ENCODE peak calls at places on chromosomes 6 and 20, in ten cellular contexts. Q, B, N, S, C, E, M, G, U and P are unnamed samples. For H3K4me1, the result is how much of the 10 kb centered on the place peaks cover.

GRCh38 chr20:33769032-33769431 is 37.2 kb downstream of the ZNF341 start:
- DNase-seq in Q (no peak), B (no peak), N (no peak), S (no peak), C (no peak), E (no peak), M (no peak), G (no peak), U (no peak), P (no peak)

GRCh38 chr6:91781946-91782345 is 1195.1 kb upstream of the MAP3K7 start:
- DNase-seq in Q (peak), B (no peak), N (no peak), S (no peak), C (no peak), E (no peak), M (no peak), G (no peak), U (no peak), P (peak)

GRCh38 chr20:24507182-24507853 is 37.9 kb downstream of the SYNDIG1 start:
- DNase-seq in Q (no peak), B (no peak), N (no peak), S (no peak), C (no peak), E (no peak), M (no peak), G (no peak), U (no peak), P (no peak)

GRCh38 chr6:57147955-57148858 is 23.9 kb upstream of the BAG2 start:
- DNase-seq in Q (no peak), B (no peak), N (no peak), S (no peak), C (no peak), E (no peak), M (no peak), G (no peak), U (no peak), P (no peak)

GRCh38 chr20:52746190-52746589 is 226.0 kb upstream of the TSHZ2 start:
- DNase-seq in Q (no peak), B (no peak), N (no peak), S (no peak), C (no peak), E (no peak), M (peak), G (no peak), U (no peak), P (no peak)

GRCh38 chr20:3865887-3866407 is 19.3 kb downstream of the MAVS start:
- DNase-seq in Q (no peak), B (no peak), N (no peak), S (no peak), C (no peak), E (no peak), M (no peak), G (no peak), U (no peak), P (no peak)

GRCh38 chr6:136736281-136736960 is 55.9 kb downstream of the MAP3K5 start:
- DNase-seq in Q (no peak), B (no peak), N (no peak), S (no peak), C (no peak), E (no peak), M (no peak), G (no peak), U (no peak), P (no peak)

GRCh38 chr6:156563710-156564109 is 213.5 kb upstream of the ARID1B start:
- DNase-seq in Q (no peak), B (no peak), N (no peak), S (no peak), C (no peak), E (no peak), M (no peak), G (no peak), U (no peak), P (no peak)

GRCh38 chr6:21437583-21437982 is 156.0 kb upstream of the SOX4 start:
- DNase-seq in Q (no peak), B (no peak), N (no peak), S (no peak), C (no peak), E (no peak), M (no peak), G (no peak), U (no peak), P (no peak)

DNA sequence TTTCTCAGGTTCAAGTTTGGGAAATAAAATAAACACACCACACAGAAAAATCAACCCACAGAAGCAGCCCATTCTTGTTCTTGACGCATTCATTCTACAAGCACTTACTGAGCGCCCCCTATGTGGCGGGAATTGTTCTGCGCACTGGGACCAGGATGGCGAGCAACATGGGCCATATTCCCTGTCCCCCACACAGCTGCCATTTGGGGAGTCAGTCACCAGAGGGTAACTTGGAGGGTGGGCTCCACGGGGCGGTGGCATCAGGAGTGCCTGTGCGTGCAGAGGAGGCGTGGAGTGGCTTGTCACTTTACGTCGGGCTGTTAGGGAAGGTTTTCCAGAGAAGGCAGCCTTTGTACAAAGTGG is 185.0 kb upstream of the PDE10A start:
- DNase-seq in Q (no peak), B (no peak), N (no peak), S (no peak), C (no peak), E (no peak), M (no peak), G (no peak), U (no peak), P (no peak)
- TF ChIP-seq POLR2A in Q (no peak), B (no peak), N (no peak), S (no peak), C (no peak), E (no peak), M (no peak), G (no peak), U (no peak), P (no peak)

GRCh38 chr20:62928246-62928939 is 2.1 kb upstream of the DIDO1 start:
- DNase-seq in Q (no peak), B (no peak), N (peak), S (no peak), C (no peak), E (no peak), M (no peak), G (no peak), U (no peak), P (no peak)
- H3K4me1 ChIP-seq in Q (half or more), B (under half), N (half or more), S (under half), C (under half), E (under half), M (under half), G (half or more), U (under half), P (under half)

DNA sequence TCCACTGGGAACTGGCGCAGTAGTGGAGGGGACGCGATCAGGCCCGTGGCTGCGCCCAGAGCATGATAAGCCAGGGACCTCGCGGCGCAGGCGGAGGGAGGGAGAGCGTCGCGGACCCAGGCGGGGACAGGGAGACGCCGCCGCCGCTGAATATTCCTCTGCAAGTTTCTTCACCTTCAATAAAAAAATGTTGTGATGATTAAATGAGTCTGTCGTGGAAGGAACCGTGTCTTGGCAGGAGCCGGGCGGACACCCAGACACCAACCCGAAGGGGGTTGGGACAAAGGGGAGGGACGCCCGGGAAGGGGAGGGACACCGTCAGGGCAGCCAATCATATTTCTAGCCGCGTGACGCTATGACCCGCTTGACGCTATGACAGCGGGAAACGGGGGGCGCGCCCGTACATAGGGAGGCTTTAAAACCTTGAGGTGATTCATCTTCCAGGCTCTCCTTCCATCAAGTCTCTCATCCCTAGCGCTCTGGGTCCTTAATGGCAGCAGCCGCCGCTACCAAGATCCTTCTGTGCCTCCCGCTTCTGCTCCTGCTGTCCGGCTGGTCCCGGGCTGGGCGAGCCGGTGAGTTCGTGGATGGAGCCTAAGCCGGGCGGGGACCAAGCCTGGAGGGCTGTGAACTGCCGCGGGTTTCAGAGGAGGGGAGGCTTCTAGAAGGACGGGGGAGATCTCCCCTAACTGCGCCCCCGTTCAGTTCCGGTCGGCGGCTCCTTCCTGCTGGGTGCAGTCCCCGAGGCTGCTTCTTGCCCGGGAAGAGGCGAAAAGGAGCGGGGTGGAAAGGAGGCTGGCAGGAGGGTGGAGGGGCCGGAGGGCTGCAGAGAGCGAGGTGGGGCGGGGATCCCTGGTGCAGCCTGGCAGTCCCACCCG is at the start of gene ULBP2:
- DNase-seq in Q (peak), B (peak), N (peak), S (peak), C (peak), E (peak), M (no peak), G (peak), U (peak), P (peak)
- TF ChIP-seq POLR2A in Q (peak), B (no peak), N (no peak), S (peak), C (no peak), E (no peak), M (no peak), G (no peak), U (peak), P (peak)

DNA sequence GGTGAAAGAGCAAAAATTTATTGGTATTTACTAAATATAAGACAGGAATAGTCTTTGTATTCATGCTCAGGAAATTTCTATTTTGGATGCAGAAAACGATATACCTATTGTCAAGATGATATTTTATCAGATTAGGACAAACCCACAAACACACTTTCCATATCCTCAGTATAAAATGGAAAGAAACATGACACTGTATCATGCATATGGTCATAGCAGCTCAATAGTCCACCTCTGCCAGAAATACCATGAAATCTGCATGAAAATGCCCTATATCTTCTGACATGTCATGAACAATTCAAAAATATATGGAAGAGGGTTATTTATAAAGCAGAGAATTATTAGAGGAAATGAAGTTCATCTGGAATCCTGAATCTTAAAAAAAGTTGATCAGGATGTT is 11.7 kb upstream of the HINT3 start:
- DNase-seq in Q (no peak), B (no peak), N (no peak), S (no peak), C (no peak), E (no peak), M (no peak), G (no peak), U (no peak), P (no peak)
- H3K4me1 ChIP-seq in Q (under half), B (half or more), N (under half), S (under half), C (half or more), E (under half), M (under half), G (half or more), U (under half), P (under half)

GRCh38 chr6:33279971-33280511 is 3.1 kb downstream of the B3GALT4 start:
- DNase-seq in Q (no peak), B (no peak), N (no peak), S (peak), C (peak), E (no peak), M (peak), G (no peak), U (no peak), P (no peak)
- TF ChIP-seq POLR2A in Q (no peak), B (no peak), N (no peak), S (no peak), C (no peak), E (no peak), M (no peak), G (no peak), U (no peak), P (no peak)

GRCh38 chr6:110880651-110881050 is 6.1 kb downstream of the AMD1 start:
- DNase-seq in Q (no peak), B (no peak), N (no peak), S (no peak), C (no peak), E (no peak), M (no peak), G (no peak), U (no peak), P (no peak)

GRCh38 chr6:110881929-110882629 is 7.5 kb downstream of the AMD1 start:
- DNase-seq in Q (no peak), B (no peak), N (no peak), S (peak), C (no peak), E (no peak), M (no peak), G (no peak), U (no peak), P (no peak)

GRCh38 chr6:110884321-110884720 is 9.7 kb downstream of the AMD1 start:
- DNase-seq in Q (no peak), B (no peak), N (no peak), S (no peak), C (no peak), E (no peak), M (no peak), G (no peak), U (no peak), P (no peak)

GRCh38 chr6:110885526-110885925 is 10.9 kb downstream of the AMD1 start:
- DNase-seq in Q (no peak), B (no peak), N (no peak), S (no peak), C (no peak), E (no peak), M (no peak), G (no peak), U (no peak), P (no peak)

DNA sequence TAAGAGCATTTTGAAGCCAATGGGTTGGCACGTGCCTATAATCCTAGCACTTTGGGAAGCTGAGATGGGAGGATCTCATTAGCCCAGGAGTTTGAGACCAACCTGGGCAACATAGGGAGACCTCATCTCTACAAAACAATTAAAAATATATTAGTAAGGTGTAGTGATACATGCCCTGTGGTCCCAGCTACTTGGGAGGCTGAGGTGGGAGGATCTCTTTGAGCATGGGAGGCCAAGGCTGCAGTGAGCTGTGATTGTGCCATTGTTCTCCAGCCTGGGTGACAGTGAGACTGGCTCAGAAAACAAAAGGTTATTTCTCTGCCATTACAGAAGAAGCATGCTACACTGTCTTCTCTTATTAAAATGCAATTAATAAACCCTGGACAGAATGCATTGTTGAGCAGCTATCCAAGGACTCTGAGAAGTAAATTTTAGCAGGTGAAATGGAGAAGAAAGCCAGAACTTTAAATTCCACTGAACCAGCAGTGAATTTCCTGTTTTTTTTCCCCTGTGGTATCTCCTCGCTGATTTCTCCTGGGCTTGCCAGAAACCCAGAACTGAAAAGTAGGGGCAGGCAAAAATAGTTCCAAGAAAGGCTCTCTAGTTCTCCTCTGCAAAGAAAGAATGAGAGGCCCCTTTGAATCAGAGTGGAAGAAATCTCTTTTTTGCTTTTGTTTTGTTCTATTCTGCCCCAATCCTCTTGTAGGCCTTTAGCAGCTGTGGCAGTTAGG is 8.4 kb downstream of the AMD1 start:
- DNase-seq in Q (no peak), B (no peak), N (no peak), S (no peak), C (no peak), E (no peak), M (no peak), G (no peak), U (no peak), P (no peak)
- H3K4me1 ChIP-seq in Q (half or more), B (half or more), N (half or more), S (under half), C (half or more), E (under half), M (under half), G (half or more), U (under half), P (under half)

GRCh38 chr20:17680836-17681740 is 954 bp downstream of the RRBP1 start:
- DNase-seq in Q (peak), B (peak), N (peak), S (peak), C (peak), E (peak), M (no peak), G (peak), U (peak), P (peak)
- TF ChIP-seq POLR2A in Q (no peak), B (no peak), N (no peak), S (peak), C (no peak), E (peak), M (no peak), G (no peak), U (no peak), P (no peak)

GRCh38 chr6:105797313-105797970 is 288.7 kb upstream of the PRDM1 start:
- DNase-seq in Q (no peak), B (no peak), N (no peak), S (no peak), C (no peak), E (no peak), M (no peak), G (no peak), U (no peak), P (no peak)

GRCh38 chr6:105798057-105798456 is 288.1 kb upstream of the PRDM1 start:
- DNase-seq in Q (no peak), B (no peak), N (no peak), S (peak), C (no peak), E (peak), M (no peak), G (peak), U (no peak), P (no peak)

GRCh38 chr6:105800398-105800797 is 285.7 kb upstream of the PRDM1 start:
- DNase-seq in Q (no peak), B (no peak), N (no peak), S (no peak), C (no peak), E (no peak), M (no peak), G (no peak), U (no peak), P (no peak)

GRCh38 chr6:105795913-105796517 is 290.1 kb upstream of the PRDM1 start:
- DNase-seq in Q (no peak), B (no peak), N (no peak), S (no peak), C (peak), E (no peak), M (no peak), G (peak), U (peak), P (no peak)

GRCh38 chr6:105799051-105799450 is 287.1 kb upstream of the PRDM1 start:
- DNase-seq in Q (no peak), B (no peak), N (no peak), S (no peak), C (no peak), E (peak), M (no peak), G (no peak), U (no peak), P (no peak)
- H3K4me1 ChIP-seq in Q (under half), B (under half), N (under half), S (under half), C (under half), E (under half), M (under half), G (under half), U (under half), P (under half)